ENCODE peak calls at places on chromosomes 7 and 10, in five cellular contexts. One of them, this sample, is unnamed. For H3K36me3, the result is how much of the 10 kb centered on the place peaks cover.

GRCh38 chr7:111115966-111116365 is 25.0 kb downstream of the LRRN3 start:
- DNase-seq in body of pancreas: no peak
- DNase-seq in hepatocyte: no peak
- DNase-seq in fibroblast of lung: no peak
- DNase-seq in brain microvascular endothelial cell: no peak
- DNase-seq in this sample: no peak

GRCh38 chr10:118531105-118531851 is 64.2 kb downstream of the PRLHR start:
- DNase-seq in hepatocyte: no peak
- DNase-seq in body of pancreas: no peak
- DNase-seq in brain microvascular endothelial cell: no peak
- DNase-seq in fibroblast of lung: no peak
- DNase-seq in this sample: no peak

GRCh38 chr7:40584667-40585433 is 450.0 kb downstream of the SUGCT start:
- DNase-seq in body of pancreas: no peak
- DNase-seq in brain microvascular endothelial cell: peak
- DNase-seq in hepatocyte: no peak
- DNase-seq in fibroblast of lung: peak
- DNase-seq in this sample: no peak

GRCh38 chr7:70523626-70524351 is 608.2 kb upstream of the GALNT17 start:
- DNase-seq in fibroblast of lung: peak
- DNase-seq in hepatocyte: no peak
- DNase-seq in body of pancreas: no peak
- DNase-seq in brain microvascular endothelial cell: no peak
- DNase-seq in this sample: no peak

GRCh38 chr10:2351566-2351965 is 614.2 kb upstream of the ADARB2 start:
- DNase-seq in body of pancreas: no peak
- DNase-seq in fibroblast of lung: no peak
- DNase-seq in brain microvascular endothelial cell: no peak
- DNase-seq in hepatocyte: no peak
- DNase-seq in this sample: no peak

GRCh38 chr7:50022451-50022850 is 70.6 kb downstream of the ZPBP start:
- DNase-seq in brain microvascular endothelial cell: no peak
- DNase-seq in hepatocyte: no peak
- DNase-seq in body of pancreas: no peak
- DNase-seq in fibroblast of lung: no peak
- DNase-seq in this sample: no peak

GRCh38 chr10:35913628-35914027 is 271.5 kb upstream of the FZD8 start:
- DNase-seq in fibroblast of lung: peak
- DNase-seq in body of pancreas: no peak
- DNase-seq in hepatocyte: no peak
- DNase-seq in brain microvascular endothelial cell: no peak
- DNase-seq in this sample: no peak

GRCh38 chr7:16881809-16882208 is at the start of gene AGR3:
- DNase-seq in brain microvascular endothelial cell: no peak
- DNase-seq in body of pancreas: no peak
- DNase-seq in fibroblast of lung: no peak
- DNase-seq in hepatocyte: peak
- DNase-seq in this sample: no peak

GRCh38 chr7:28771901-28772622 is 186.1 kb downstream of the TRIL start:
- DNase-seq in body of pancreas: no peak
- DNase-seq in fibroblast of lung: no peak
- DNase-seq in hepatocyte: no peak
- DNase-seq in brain microvascular endothelial cell: no peak
- DNase-seq in this sample: no peak

GRCh38 chr10:116627386-116627933 is 6.7 kb downstream of the PNLIPRP2 start:
- DNase-seq in brain microvascular endothelial cell: no peak
- DNase-seq in fibroblast of lung: peak
- DNase-seq in hepatocyte: peak
- DNase-seq in body of pancreas: peak
- DNase-seq in this sample: no peak

GRCh38 chr10:33295851-33296250 is 38.6 kb downstream of the NRP1 start:
- DNase-seq in body of pancreas: no peak
- DNase-seq in hepatocyte: no peak
- DNase-seq in brain microvascular endothelial cell: no peak
- DNase-seq in fibroblast of lung: peak
- DNase-seq in this sample: no peak

GRCh38 chr10:15419279-15419874 is 48.3 kb upstream of the FAM171A1 start:
- DNase-seq in hepatocyte: peak
- DNase-seq in brain microvascular endothelial cell: peak
- DNase-seq in fibroblast of lung: peak
- DNase-seq in body of pancreas: peak
- DNase-seq in this sample: no peak

GRCh38 chr7:45687721-45688120 is 113.6 kb downstream of the ADCY1 start:
- DNase-seq in fibroblast of lung: no peak
- DNase-seq in body of pancreas: no peak
- DNase-seq in brain microvascular endothelial cell: no peak
- DNase-seq in hepatocyte: no peak
- DNase-seq in this sample: no peak

GRCh38 chr10:86671419-86671818 is 3.1 kb downstream of the LDB3 start:
- DNase-seq in brain microvascular endothelial cell: no peak
- DNase-seq in body of pancreas: no peak
- DNase-seq in hepatocyte: no peak
- DNase-seq in fibroblast of lung: no peak
- DNase-seq in this sample: no peak

GRCh38 chr7:18038391-18038790 is 10.7 kb upstream of the PRPS1L1 start:
- DNase-seq in fibroblast of lung: no peak
- DNase-seq in hepatocyte: no peak
- DNase-seq in brain microvascular endothelial cell: no peak
- DNase-seq in body of pancreas: no peak
- DNase-seq in this sample: no peak

GRCh38 chr7:107392811-107393210 is 77.0 kb upstream of the GPR22 start:
- DNase-seq in fibroblast of lung: no peak
- DNase-seq in body of pancreas: no peak
- DNase-seq in brain microvascular endothelial cell: no peak
- DNase-seq in hepatocyte: no peak
- DNase-seq in this sample: no peak

GRCh38 chr7:29684787-29685650 is 121.3 kb upstream of the WIPF3 start:
- DNase-seq in hepatocyte: peak
- DNase-seq in fibroblast of lung: peak
- DNase-seq in brain microvascular endothelial cell: peak
- DNase-seq in body of pancreas: peak
- DNase-seq in this sample: peak

GRCh38 chr7:676972-677385 is 49.5 kb upstream of the DNAAF5 start:
- DNase-seq in fibroblast of lung: no peak
- DNase-seq in body of pancreas: no peak
- DNase-seq in brain microvascular endothelial cell: no peak
- DNase-seq in hepatocyte: no peak
- DNase-seq in this sample: no peak

GRCh38 chr10:99530108-99531025 is 2.4 kb upstream of the NKX2-3 start:
- DNase-seq in brain microvascular endothelial cell: no peak
- DNase-seq in fibroblast of lung: no peak
- DNase-seq in body of pancreas: no peak
- DNase-seq in hepatocyte: no peak
- DNase-seq in this sample: no peak

GRCh38 chr7:134963031-134963430 is 23.3 kb upstream of the AGBL3 start:
- DNase-seq in hepatocyte: no peak
- DNase-seq in fibroblast of lung: no peak
- DNase-seq in body of pancreas: no peak
- DNase-seq in brain microvascular endothelial cell: no peak
- DNase-seq in this sample: no peak

GRCh38 chr10:34641147-34641912 is 173.8 kb downstream of the PARD3 start:
- DNase-seq in hepatocyte: no peak
- DNase-seq in brain microvascular endothelial cell: no peak
- DNase-seq in fibroblast of lung: no peak
- DNase-seq in body of pancreas: no peak
- DNase-seq in this sample: no peak

GRCh38 chr10:97332586-97333350 is 1.8 kb downstream of the FRAT2 start:
- DNase-seq in brain microvascular endothelial cell: peak
- DNase-seq in body of pancreas: peak
- DNase-seq in fibroblast of lung: peak
- DNase-seq in hepatocyte: peak
- DNase-seq in this sample: no peak

GRCh38 chr10:77251297-77252013 is 386.2 kb downstream of the KCNMA1 start:
- DNase-seq in body of pancreas: peak
- DNase-seq in hepatocyte: peak
- DNase-seq in fibroblast of lung: peak
- DNase-seq in brain microvascular endothelial cell: peak
- DNase-seq in this sample: no peak

GRCh38 chr10:109881481-109881880 is 41.8 kb downstream of the XPNPEP1 start:
- DNase-seq in fibroblast of lung: no peak
- DNase-seq in body of pancreas: no peak
- DNase-seq in brain microvascular endothelial cell: no peak
- DNase-seq in hepatocyte: no peak
- DNase-seq in this sample: no peak

GRCh38 chr10:109875828-109876821 is 47.2 kb downstream of the XPNPEP1 start:
- DNase-seq in brain microvascular endothelial cell: no peak
- DNase-seq in fibroblast of lung: no peak
- DNase-seq in body of pancreas: no peak
- DNase-seq in hepatocyte: no peak
- DNase-seq in this sample: no peak

GRCh38 chr10:109875151-109875568 is 48.2 kb downstream of the XPNPEP1 start:
- DNase-seq in brain microvascular endothelial cell: no peak
- DNase-seq in hepatocyte: no peak
- DNase-seq in fibroblast of lung: no peak
- DNase-seq in body of pancreas: no peak
- DNase-seq in this sample: no peak

GRCh38 chr10:109880886-109881467 is 42.3 kb downstream of the XPNPEP1 start:
- DNase-seq in body of pancreas: no peak
- DNase-seq in fibroblast of lung: peak
- DNase-seq in brain microvascular endothelial cell: no peak
- DNase-seq in hepatocyte: no peak
- DNase-seq in this sample: no peak

DNA sequence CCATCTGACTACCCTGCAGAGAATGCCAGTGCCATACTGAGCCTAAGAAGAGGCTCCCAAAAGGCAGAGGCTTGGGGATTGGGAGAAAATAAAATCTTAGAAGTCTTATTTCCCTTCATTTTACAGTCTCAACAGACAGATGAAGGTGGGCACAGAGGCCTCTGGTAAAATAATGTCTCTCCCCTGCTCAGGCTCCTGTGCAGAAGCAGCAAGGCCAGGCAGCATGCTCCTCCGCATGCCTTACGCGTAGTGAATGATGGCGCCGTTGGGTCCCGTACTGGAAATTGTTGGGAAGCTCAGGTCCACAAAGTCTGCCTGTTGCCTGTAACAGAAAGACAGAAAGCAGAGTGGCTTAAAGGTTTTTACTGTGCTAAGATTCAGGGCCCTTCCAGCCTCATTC is 45.8 kb downstream of the XPNPEP1 start:
- DNase-seq in body of pancreas: no peak
- DNase-seq in brain microvascular endothelial cell: no peak
- DNase-seq in hepatocyte: no peak
- DNase-seq in fibroblast of lung: no peak
- DNase-seq in this sample: no peak
- H3K36me3 ChIP-seq in body of pancreas: under half
- H3K36me3 ChIP-seq in brain microvascular endothelial cell: half or more
- H3K36me3 ChIP-seq in hepatocyte: under half
- H3K36me3 ChIP-seq in fibroblast of lung: under half
- H3K36me3 ChIP-seq in this sample: under half

GRCh38 chr10:22913474-22914092 is 14.3 kb upstream of the ARMC3 start:
- DNase-seq in fibroblast of lung: no peak
- DNase-seq in hepatocyte: no peak
- DNase-seq in brain microvascular endothelial cell: no peak
- DNase-seq in body of pancreas: no peak
- DNase-seq in this sample: no peak

GRCh38 chr10:22915314-22915713 is 12.5 kb upstream of the ARMC3 start:
- DNase-seq in brain microvascular endothelial cell: no peak
- DNase-seq in body of pancreas: no peak
- DNase-seq in fibroblast of lung: no peak
- DNase-seq in hepatocyte: no peak
- DNase-seq in this sample: no peak

GRCh38 chr10:22911067-22911466 is 16.8 kb upstream of the ARMC3 start:
- DNase-seq in hepatocyte: no peak
- DNase-seq in fibroblast of lung: no peak
- DNase-seq in brain microvascular endothelial cell: no peak
- DNase-seq in body of pancreas: no peak
- DNase-seq in this sample: no peak

GRCh38 chr10:22912763-22913389 is 15.0 kb upstream of the ARMC3 start:
- DNase-seq in fibroblast of lung: no peak
- DNase-seq in brain microvascular endothelial cell: no peak
- DNase-seq in hepatocyte: no peak
- DNase-seq in body of pancreas: no peak
- DNase-seq in this sample: no peak

DNA sequence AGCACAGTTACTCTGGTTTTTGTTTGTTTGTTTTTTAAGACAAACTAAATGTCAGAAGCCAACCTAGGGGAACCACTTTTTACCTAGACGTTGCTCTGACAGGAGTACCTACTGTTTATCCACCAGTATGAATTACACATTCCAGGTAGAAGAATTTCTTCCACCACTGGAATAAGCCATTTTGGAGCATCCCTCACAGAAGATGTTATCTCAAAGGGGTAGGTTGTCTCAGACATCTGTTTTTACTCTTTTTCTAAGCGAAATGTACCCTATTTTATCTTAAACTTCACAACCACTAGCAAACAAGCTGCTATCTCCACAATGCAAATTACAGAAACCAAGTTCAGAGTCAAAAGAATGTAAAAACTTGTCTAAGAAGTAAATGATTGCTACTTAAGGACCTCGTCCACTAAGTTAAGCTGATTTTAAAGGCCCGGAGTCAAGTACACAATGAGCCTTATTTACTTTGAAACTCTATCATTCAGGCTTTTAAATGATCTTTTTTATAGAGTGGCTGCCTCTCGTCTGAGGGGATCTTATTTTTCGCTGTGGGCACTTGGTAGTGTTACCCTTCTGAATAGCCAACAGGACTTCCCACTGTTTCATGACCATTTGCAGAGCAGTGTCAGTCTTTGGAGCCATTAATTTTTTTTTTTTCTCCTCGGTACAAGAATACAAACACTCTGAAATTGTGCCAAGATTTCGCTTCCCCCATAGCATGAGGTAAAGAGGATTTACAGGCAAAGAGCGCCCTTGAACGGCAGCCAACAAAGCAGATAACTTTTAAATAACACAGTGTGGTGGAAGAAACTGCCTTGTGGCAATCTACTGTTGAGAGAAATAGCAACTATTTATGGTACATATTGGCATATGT is 15.7 kb upstream of the ARMC3 start:
- DNase-seq in hepatocyte: peak
- DNase-seq in fibroblast of lung: peak
- DNase-seq in body of pancreas: peak
- DNase-seq in brain microvascular endothelial cell: peak
- DNase-seq in this sample: no peak
- TF ChIP-seq CTCF in hepatocyte: no peak
- TF ChIP-seq CTCF in fibroblast of lung: no peak
- TF ChIP-seq CTCF in body of pancreas: no peak
- TF ChIP-seq CTCF in brain microvascular endothelial cell: no peak
- TF ChIP-seq CTCF in this sample: no peak

DNA sequence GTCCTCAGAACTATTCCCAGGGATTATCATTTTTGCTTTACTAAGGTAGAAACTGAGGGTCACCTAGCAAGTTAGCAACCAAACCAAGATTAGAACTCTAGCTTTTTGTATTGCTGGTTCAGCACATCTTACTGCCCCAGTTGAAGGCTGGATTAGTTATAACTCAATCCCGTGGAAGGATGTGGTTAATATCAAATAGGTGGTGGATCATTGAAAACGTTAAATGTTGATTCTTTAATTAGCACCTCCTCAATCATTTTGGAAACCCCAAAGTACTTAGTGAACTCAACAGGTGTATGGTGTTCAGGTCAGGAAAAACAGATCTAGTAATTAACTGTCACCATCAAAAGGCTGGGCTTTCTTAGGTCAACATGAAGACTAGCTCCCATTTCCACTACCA is 152.4 kb downstream of the ARID5B start:
- DNase-seq in hepatocyte: no peak
- DNase-seq in body of pancreas: no peak
- DNase-seq in brain microvascular endothelial cell: no peak
- DNase-seq in fibroblast of lung: no peak
- DNase-seq in this sample: no peak
- H3K36me3 ChIP-seq in hepatocyte: under half
- H3K36me3 ChIP-seq in body of pancreas: under half
- H3K36me3 ChIP-seq in brain microvascular endothelial cell: under half
- H3K36me3 ChIP-seq in fibroblast of lung: under half
- H3K36me3 ChIP-seq in this sample: under half

GRCh38 chr10:73946253-73947145 is 35.6 kb downstream of the PLAU start:
- DNase-seq in hepatocyte: no peak
- DNase-seq in fibroblast of lung: no peak
- DNase-seq in brain microvascular endothelial cell: no peak
- DNase-seq in body of pancreas: no peak
- DNase-seq in this sample: no peak
- TF ChIP-seq CTCF in hepatocyte: no peak
- TF ChIP-seq CTCF in fibroblast of lung: no peak
- TF ChIP-seq CTCF in brain microvascular endothelial cell: no peak
- TF ChIP-seq CTCF in body of pancreas: no peak
- TF ChIP-seq CTCF in this sample: no peak